ENCODE peak calls at places on chromosomes 4 and X, in five cellular contexts. Y is psoas muscle, I is lower lobe of right lung, U is lung, D is cardiac muscle cell. A is an unnamed sample. For H3K36me3 and H3K4me1, the result is how much of the 10 kb centered on the place peaks cover.

GRCh38 chrX:7149421-7149820 is 1.5 kb upstream of the PUDP start:
- DNase-seq in U (no peak), D (no peak), Y (no peak), I (no peak), A (no peak)

GRCh38 chr4:65089666-65090065 is 580.6 kb downstream of the EPHA5 start:
- DNase-seq in Y (no peak), I (no peak), U (no peak), D (peak), A (no peak)

GRCh38 chr4:38621004-38621684 is 42.9 kb upstream of the KLF3 start:
- DNase-seq in Y (no peak), I (no peak), D (no peak), U (peak), A (no peak)

GRCh38 chr4:85837334-85837733 is 362.4 kb downstream of the ARHGAP24 start:
- DNase-seq in D (no peak), U (no peak), Y (no peak), I (no peak), A (no peak)

GRCh38 chr4:189117426-189117825 is 823.2 kb upstream of the FRG1 start:
- DNase-seq in U (no peak), D (no peak), Y (no peak), I (no peak), A (no peak)

GRCh38 chr4:56158483-56158882 is 209.7 kb downstream of the CEP135 start:
- DNase-seq in I (no peak), U (no peak), D (no peak), Y (no peak), A (no peak)

GRCh38 chr4:55214172-55214571 is 88.8 kb upstream of the KDR start:
- DNase-seq in Y (no peak), U (no peak), I (no peak), D (no peak), A (no peak)

GRCh38 chr4:38145033-38145673 is 185.0 kb downstream of the PTTG2 start:
- DNase-seq in I (no peak), D (no peak), U (no peak), Y (no peak), A (no peak)

GRCh38 chrX:133838761-133839676 is 146.4 kb downstream of the GPC3 start:
- DNase-seq in Y (no peak), D (peak), U (peak), I (no peak), A (no peak)

GRCh38 chrX:10310502-10310901 is 153.7 kb downstream of the CLCN4 start:
- DNase-seq in Y (no peak), I (no peak), D (no peak), U (no peak), A (no peak)

GRCh38 chr4:95728145-95728544 is 111.7 kb upstream of the PDHA2 start:
- DNase-seq in D (no peak), Y (no peak), U (no peak), I (no peak), A (no peak)

GRCh38 chr4:61911313-61911756 is 711.2 kb downstream of the ADGRL3 start:
- DNase-seq in Y (no peak), I (no peak), U (no peak), D (no peak), A (no peak)

GRCh38 chrX:86141786-86142185 is 6.5 kb upstream of the DACH2 start:
- DNase-seq in D (no peak), U (no peak), Y (no peak), I (no peak), A (no peak)

GRCh38 chr4:185534850-185535761 is at the start of gene PDLIM3:
- DNase-seq in I (peak), U (peak), Y (peak), D (peak), A (no peak)

GRCh38 chr4:6695660-6696581 is 2.2 kb downstream of the S100P start:
- DNase-seq in U (peak), D (no peak), I (no peak), Y (no peak), A (no peak)

GRCh38 chr4:54741161-54741560 is 83.4 kb downstream of the KIT start:
- DNase-seq in U (no peak), D (no peak), I (no peak), Y (no peak), A (no peak)

GRCh38 chr4:124738994-124739393 is 26.5 kb upstream of the ANKRD50 start:
- DNase-seq in I (no peak), D (no peak), Y (no peak), U (no peak), A (no peak)

GRCh38 chrX:134780908-134781307 is 122.6 kb upstream of the PLAC1 start:
- DNase-seq in U (no peak), Y (no peak), I (no peak), D (no peak), A (no peak)

GRCh38 chr4:149371021-149371420 is 444.6 kb downstream of the IQCM start:
- DNase-seq in D (peak), Y (no peak), U (no peak), I (no peak), A (no peak)

GRCh38 chr4:5984843-5985242 is 33.4 kb downstream of the C4orf50 start:
- DNase-seq in Y (no peak), D (no peak), I (no peak), U (no peak), A (no peak)

GRCh38 chrX:132271330-132271729 is 52.1 kb upstream of the RAP2C start:
- DNase-seq in I (no peak), D (no peak), Y (peak), U (no peak), A (no peak)

GRCh38 chr4:184287697-184288255 is 70.1 kb upstream of the ENPP6 start:
- DNase-seq in D (no peak), Y (no peak), I (peak), U (peak), A (no peak)
- TF ChIP-seq CTCF in D (peak), Y (peak), I (peak), U (no peak), A (peak)

DNA sequence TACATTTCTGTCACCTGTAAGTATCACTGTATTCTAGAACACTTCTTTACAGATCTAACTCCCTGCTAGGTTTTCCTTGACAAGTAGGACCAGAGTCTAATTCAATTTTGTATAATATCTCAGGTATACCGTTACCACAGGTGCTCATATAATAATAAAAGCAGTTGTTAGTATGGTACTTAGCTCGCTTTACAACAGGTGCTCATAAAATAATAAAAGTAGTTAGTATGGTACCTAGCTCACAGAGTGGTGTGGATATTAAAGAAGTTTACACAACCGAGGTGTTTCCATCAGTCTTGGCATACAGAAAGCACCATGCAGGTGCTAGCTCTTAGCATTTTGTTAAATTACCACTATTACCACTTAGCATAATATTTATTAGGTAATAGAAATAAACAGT is 32.9 kb upstream of the FGFBP2 start:
- DNase-seq in U (no peak), I (no peak), Y (no peak), D (no peak), A (no peak)
- H3K36me3 ChIP-seq in U (under half), I (under half), Y (under half), D (under half), A (under half)

GRCh38 chr4:159273126-159273438 is 170.2 kb downstream of the RAPGEF2 start:
- DNase-seq in D (peak), Y (no peak), I (no peak), U (no peak), A (no peak)
- H3K4me1 ChIP-seq in D (under half), Y (half or more), I (under half), U (under half), A (under half)

GRCh38 chr4:1751155-1751918 is 30.0 kb downstream of the TACC3 start:
- DNase-seq in Y (no peak), D (no peak), U (no peak), I (no peak), A (no peak)

GRCh38 chr4:1753692-1754311 is 32.5 kb downstream of the TACC3 start:
- DNase-seq in Y (no peak), U (no peak), I (no peak), D (no peak), A (no peak)

GRCh38 chr4:1751919-1752283 is 30.6 kb downstream of the TACC3 start:
- DNase-seq in U (no peak), Y (no peak), I (peak), D (no peak), A (no peak)

GRCh38 chr4:1753256-1753655 is 31.9 kb downstream of the TACC3 start:
- DNase-seq in I (no peak), D (no peak), U (no peak), Y (no peak), A (no peak)

GRCh38 chr4:1752284-1753041 is 31.1 kb downstream of the TACC3 start:
- DNase-seq in I (peak), Y (no peak), U (no peak), D (peak), A (no peak)
- TF ChIP-seq CTCF in I (no peak), Y (no peak), U (no peak), D (no peak), A (no peak)

GRCh38 chrX:19360903-19361302 is 17.2 kb downstream of the PDHA1 start:
- DNase-seq in Y (no peak), U (no peak), I (no peak), D (no peak), A (no peak)
- H3K36me3 ChIP-seq in Y (under half), U (under half), I (half or more), D (under half), A (under half)

DNA sequence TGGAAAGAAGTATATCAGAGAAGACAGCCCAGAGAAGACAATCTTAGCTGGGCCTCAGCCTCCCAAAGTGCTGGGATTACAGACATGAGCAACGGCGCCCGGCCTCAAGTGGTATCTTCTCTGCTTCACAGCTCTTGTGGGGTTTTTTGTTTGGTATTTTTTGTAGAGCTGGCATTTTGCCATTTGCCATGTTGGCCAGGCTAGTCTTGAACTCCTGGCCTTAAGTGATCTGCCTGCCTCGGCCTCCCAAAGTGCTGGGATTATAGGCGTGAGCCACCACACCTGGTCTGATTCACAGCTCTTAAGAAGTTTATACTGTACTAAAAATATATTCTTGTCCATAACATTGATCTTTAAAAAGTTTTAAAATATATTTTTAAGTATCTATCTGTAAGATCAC is 12.4 kb downstream of the UTP3 start:
- DNase-seq in D (no peak), I (no peak), Y (no peak), U (no peak), A (no peak)
- H3K4me1 ChIP-seq in D (under half), I (under half), Y (under half), U (under half), A (under half)

DNA sequence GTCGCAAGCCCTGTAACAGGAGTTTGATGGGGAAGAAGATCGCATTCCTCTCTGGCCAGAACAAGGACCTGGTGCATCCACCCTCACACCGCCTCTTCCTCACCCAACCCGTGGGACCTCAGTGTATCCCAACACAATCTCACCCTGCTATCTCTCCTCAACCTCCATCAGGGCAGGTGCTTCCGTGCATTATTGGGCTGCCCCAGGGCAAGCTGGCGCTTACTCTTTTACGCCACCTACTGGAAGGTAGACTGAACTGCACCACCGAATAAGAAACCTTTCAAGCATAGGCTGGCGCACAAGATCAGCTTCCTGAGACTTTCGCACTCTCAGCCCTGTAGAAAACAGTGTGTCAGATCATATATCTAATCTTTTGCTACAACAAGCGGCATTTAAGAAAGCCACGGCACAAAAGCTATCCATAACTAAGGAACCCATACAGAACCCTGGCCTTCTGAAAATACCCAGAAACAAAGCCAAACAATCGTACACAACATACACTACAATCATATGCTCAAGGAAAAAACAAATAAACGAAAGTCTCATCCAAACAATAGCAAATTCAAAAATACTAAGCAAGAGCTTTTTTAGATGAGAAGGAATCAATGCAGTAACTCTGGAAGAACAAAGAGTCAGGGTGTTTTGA is 209.3 kb downstream of the UGT8 start:
- DNase-seq in U (no peak), I (no peak), D (peak), Y (no peak), A (no peak)
- TF ChIP-seq CTCF in U (no peak), I (peak), D (peak), Y (peak), A (peak)

DNA sequence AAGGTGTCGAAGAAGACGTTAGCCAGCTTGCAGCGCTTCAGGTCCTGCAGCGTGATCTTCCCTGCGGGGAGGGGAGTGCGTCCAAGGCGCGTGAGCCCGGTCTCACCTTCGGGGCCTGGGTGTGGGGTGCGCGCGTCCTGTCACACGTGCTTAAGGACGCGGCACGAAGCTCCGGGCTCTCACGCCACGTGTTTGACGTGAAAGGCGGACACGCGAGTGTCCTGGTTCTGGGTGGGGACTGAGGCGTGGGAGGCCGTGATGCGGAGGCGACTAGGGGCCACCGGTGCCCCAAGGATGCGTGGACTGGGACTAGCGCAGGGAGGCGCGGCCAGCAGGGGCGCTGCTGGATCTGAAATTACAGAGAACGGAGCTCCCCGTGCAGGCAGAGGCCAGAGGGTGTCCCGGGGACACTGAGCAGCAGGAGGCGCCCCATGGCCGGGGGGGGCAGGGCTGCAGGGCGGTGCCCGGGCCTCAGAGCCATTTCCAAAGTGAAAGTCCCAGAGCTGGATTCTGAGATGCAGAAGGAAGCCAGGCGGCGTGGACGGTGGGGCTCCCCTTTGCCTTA is 20.3 kb upstream of the GTPBP6 start:
- DNase-seq in U (no peak), D (no peak), I (peak), Y (peak), A (peak)
- H3K36me3 ChIP-seq in U (under half), D (under half), I (under half), Y (under half), A (under half)

GRCh38 chrX:129957241-129958099 is 25.0 kb upstream of the BCORL1 start:
- DNase-seq in I (peak), D (peak), U (peak), Y (peak), A (no peak)
- H3K4me1 ChIP-seq in I (under half), D (under half), U (under half), Y (under half), A (under half)

DNA sequence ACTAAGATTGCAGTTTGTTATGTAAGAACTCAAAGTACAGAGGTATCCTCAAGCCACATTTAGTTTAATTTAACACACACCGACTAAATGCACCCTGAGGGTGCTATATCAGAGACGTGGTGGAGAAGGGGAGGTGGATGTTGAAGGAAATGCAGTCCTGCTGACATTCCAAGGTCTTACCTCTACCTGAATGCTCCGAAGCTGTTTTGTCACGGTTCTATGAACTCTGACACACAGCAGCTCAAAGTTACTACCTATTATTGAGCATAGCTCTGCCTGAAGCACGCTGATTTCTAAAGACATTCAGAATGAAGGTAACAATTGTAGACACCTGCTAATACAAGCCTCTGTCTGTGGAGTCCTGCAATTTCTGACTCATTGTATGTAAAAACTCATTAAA is 6.7 kb downstream of the CC2D2A start:
- DNase-seq in I (no peak), Y (no peak), D (no peak), U (no peak), A (no peak)
- TF ChIP-seq CTCF in I (no peak), Y (no peak), D (no peak), U (no peak), A (no peak)

A was measured in RWPE2.